ENCODE peak calls at places on chromosomes 13 and 19, in four cellular contexts. One of them, this sample, is unnamed.

GRCh38 chr19:34386645-34387445 is 17.4 kb upstream of the PDCD2L start:
- DNase-seq in mucosa of descending colon: no peak
- DNase-seq in T-helper 1 cell: no peak
- DNase-seq in GM04503: no peak
- DNase-seq in this sample: no peak

GRCh38 chr13:73497430-73497829 is 438.6 kb downstream of the KLF5 start:
- DNase-seq in GM04503: no peak
- DNase-seq in mucosa of descending colon: no peak
- DNase-seq in T-helper 1 cell: no peak
- DNase-seq in this sample: no peak

GRCh38 chr13:33032037-33032625 is 15.9 kb downstream of the KL start:
- DNase-seq in mucosa of descending colon: no peak
- DNase-seq in GM04503: no peak
- DNase-seq in T-helper 1 cell: no peak
- DNase-seq in this sample: no peak

GRCh38 chr19:13887529-13887928 is 10.6 kb downstream of the NANOS3 start:
- DNase-seq in GM04503: no peak
- DNase-seq in T-helper 1 cell: no peak
- DNase-seq in mucosa of descending colon: no peak
- DNase-seq in this sample: no peak

GRCh38 chr19:811007-811434 is 10.7 kb downstream of the PLPPR3 start:
- DNase-seq in T-helper 1 cell: no peak
- DNase-seq in mucosa of descending colon: no peak
- DNase-seq in GM04503: no peak
- DNase-seq in this sample: no peak

GRCh38 chr19:10180459-10180858 is 14.3 kb downstream of the DNMT1 start:
- DNase-seq in T-helper 1 cell: no peak
- DNase-seq in mucosa of descending colon: no peak
- DNase-seq in GM04503: no peak
- DNase-seq in this sample: no peak

GRCh38 chr19:29232315-29232852 is 19.4 kb upstream of the UQCRFS1 start:
- DNase-seq in mucosa of descending colon: no peak
- DNase-seq in GM04503: no peak
- DNase-seq in T-helper 1 cell: no peak
- DNase-seq in this sample: no peak

GRCh38 chr19:44071824-44072542 is at the start of gene ZNF284:
- DNase-seq in T-helper 1 cell: peak
- DNase-seq in GM04503: no peak
- DNase-seq in mucosa of descending colon: peak
- DNase-seq in this sample: peak

GRCh38 chr13:100544866-100545683 is 43.5 kb downstream of the GGACT start:
- DNase-seq in mucosa of descending colon: no peak
- DNase-seq in T-helper 1 cell: no peak
- DNase-seq in GM04503: no peak
- DNase-seq in this sample: no peak

GRCh38 chr13:73429691-73430090 is 370.9 kb downstream of the KLF5 start:
- DNase-seq in GM04503: no peak
- DNase-seq in T-helper 1 cell: no peak
- DNase-seq in mucosa of descending colon: no peak
- DNase-seq in this sample: no peak

GRCh38 chr13:102948006-102948405 is 102.2 kb downstream of the ERCC5 start:
- DNase-seq in T-helper 1 cell: no peak
- DNase-seq in mucosa of descending colon: no peak
- DNase-seq in GM04503: no peak
- DNase-seq in this sample: no peak

GRCh38 chr19:46951236-46951986 is 68.2 kb upstream of the NPAS1 start:
- DNase-seq in T-helper 1 cell: no peak
- DNase-seq in GM04503: no peak
- DNase-seq in mucosa of descending colon: peak
- DNase-seq in this sample: no peak

GRCh38 chr19:19217110-19217509 is 5.4 kb downstream of the NCAN start:
- DNase-seq in GM04503: no peak
- DNase-seq in mucosa of descending colon: no peak
- DNase-seq in T-helper 1 cell: no peak
- DNase-seq in this sample: no peak

GRCh38 chr13:33119886-33120543 is 103.8 kb downstream of the KL start:
- DNase-seq in GM04503: no peak
- DNase-seq in T-helper 1 cell: no peak
- DNase-seq in mucosa of descending colon: no peak
- DNase-seq in this sample: no peak

GRCh38 chr19:16625183-16625958 is 2.6 kb downstream of the MED26 start:
- DNase-seq in GM04503: no peak
- DNase-seq in mucosa of descending colon: no peak
- DNase-seq in T-helper 1 cell: no peak
- DNase-seq in this sample: no peak

GRCh38 chr19:12195501-12195860 is 32.6 kb downstream of the ZNF136 start:
- DNase-seq in T-helper 1 cell: no peak
- DNase-seq in GM04503: no peak
- DNase-seq in mucosa of descending colon: no peak
- DNase-seq in this sample: no peak

GRCh38 chr19:42606660-42607351 is 12.1 kb upstream of the CEACAM8 start:
- DNase-seq in mucosa of descending colon: peak
- DNase-seq in T-helper 1 cell: peak
- DNase-seq in GM04503: no peak
- DNase-seq in this sample: peak

GRCh38 chr13:40261947-40262346 is 404.5 kb downstream of the FOXO1 start:
- DNase-seq in mucosa of descending colon: no peak
- DNase-seq in T-helper 1 cell: no peak
- DNase-seq in GM04503: no peak
- DNase-seq in this sample: no peak